ENCODE peak calls at places on chromosomes 2 and 18, in six cellular contexts. I is HEK293T, K is NB4, E is D341Med, L is fibroblast of lung, G is stromal cell of bone marrow. W is an unnamed sample.
A peak's percentile ranks its signal among the peaks of the same experiment; 100 is the strongest.

GRCh38 chr2:44616616-44617266 is 255.0 kb downstream of the CAMKMT start:
- DNase-seq in E (no peak), I (no peak), G (no peak), K (no peak), L (no peak), W (no peak)

GRCh38 chr18:59921384-59921891 is 21.6 kb downstream of the PMAIP1 start:
- DNase-seq in I (no peak), G (no peak), K (peak; percentile 90), L (peak; percentile 29), E (no peak), W (peak; percentile 67)

GRCh38 chr2:8534729-8535397 is 147.0 kb upstream of the ID2 start:
- DNase-seq in E (no peak), L (peak; percentile 54), K (peak; percentile 96), G (peak; percentile 21), I (no peak), W (no peak)

GRCh38 chr2:19228092-19228670 is 130.2 kb downstream of the OSR1 start:
- DNase-seq in L (no peak), E (no peak), G (no peak), K (no peak), I (no peak), W (no peak)

GRCh38 chr18:23380817-23381216 is 72.3 kb upstream of the RIOK3 start:
- DNase-seq in E (no peak), L (peak; percentile 86), K (no peak), G (no peak), I (no peak), W (no peak)

GRCh38 chr18:58263055-58263732 is 219.2 kb downstream of the NEDD4L start:
- DNase-seq in G (no peak), L (peak; percentile 56), E (no peak), I (no peak), K (no peak), W (no peak)

GRCh38 chr2:218152777-218153176 is 14.0 kb downstream of the CXCR1 start:
- DNase-seq in E (no peak), G (no peak), K (no peak), L (no peak), I (no peak), W (no peak)

GRCh38 chr18:67509711-67510110 is 6.8 kb downstream of the DSEL start:
- DNase-seq in E (no peak), K (no peak), L (peak; percentile 77), I (no peak), G (peak; percentile 33), W (no peak)

GRCh38 chr2:73009177-73009839 is 62.2 kb downstream of the SFXN5 start:
- DNase-seq in G (no peak), K (no peak), L (no peak), E (no peak), I (no peak), W (no peak)

GRCh38 chr2:177495945-177496344 is 103.4 kb downstream of the AGPS start:
- DNase-seq in G (no peak), I (no peak), E (no peak), K (no peak), L (no peak), W (no peak)

GRCh38 chr2:205680067-205680466 is 2.2 kb upstream of the NRP2 start:
- DNase-seq in E (peak; percentile 61), K (peak; percentile 91), L (peak; percentile 88), I (peak; percentile 83), G (no peak), W (peak; percentile 61)

GRCh38 chr2:73257425-73258125 is 23.5 kb downstream of the CCT7 start:
- DNase-seq in K (peak; percentile 71), L (no peak), G (no peak), E (no peak), I (no peak), W (no peak)